ENCODE peak calls at places on chromosomes 7 and 10, in seven cellular contexts. One of them, this sample, is unnamed.

GRCh38 chr10:613217-613616 is 76.3 kb downstream of the DIP2C start:
- DNase-seq in heart right ventricle: no peak
- DNase-seq in cardiac fibroblast: no peak
- DNase-seq in AG10803: no peak
- DNase-seq in body of pancreas: peak
- DNase-seq in Calu3: peak
- DNase-seq in brain microvascular endothelial cell: no peak
- DNase-seq in this sample: no peak

GRCh38 chr10:126917975-126918908 is 13.0 kb downstream of the DOCK1 start:
- DNase-seq in heart right ventricle: no peak
- DNase-seq in cardiac fibroblast: no peak
- DNase-seq in AG10803: no peak
- DNase-seq in body of pancreas: no peak
- DNase-seq in Calu3: no peak
- DNase-seq in brain microvascular endothelial cell: no peak
- DNase-seq in this sample: no peak

GRCh38 chr10:7649673-7650330 is 17.0 kb downstream of the ITIH5 start:
- DNase-seq in heart right ventricle: no peak
- DNase-seq in cardiac fibroblast: no peak
- DNase-seq in AG10803: peak
- DNase-seq in body of pancreas: no peak
- DNase-seq in Calu3: no peak
- DNase-seq in brain microvascular endothelial cell: no peak
- DNase-seq in this sample: no peak

GRCh38 chr7:45682836-45683555 is 108.8 kb downstream of the ADCY1 start:
- DNase-seq in heart right ventricle: no peak
- DNase-seq in cardiac fibroblast: peak
- DNase-seq in AG10803: no peak
- DNase-seq in body of pancreas: no peak
- DNase-seq in Calu3: no peak
- DNase-seq in brain microvascular endothelial cell: no peak
- DNase-seq in this sample: no peak

GRCh38 chr10:70928140-70928539 is 39.8 kb upstream of the PCBD1 start:
- DNase-seq in heart right ventricle: no peak
- DNase-seq in cardiac fibroblast: no peak
- DNase-seq in AG10803: no peak
- DNase-seq in body of pancreas: no peak
- DNase-seq in Calu3: no peak
- DNase-seq in brain microvascular endothelial cell: no peak
- DNase-seq in this sample: no peak

GRCh38 chr7:28996836-28997235 is 38.7 kb upstream of the TRIL start:
- DNase-seq in heart right ventricle: no peak
- DNase-seq in cardiac fibroblast: peak
- DNase-seq in AG10803: no peak
- DNase-seq in body of pancreas: no peak
- DNase-seq in Calu3: no peak
- DNase-seq in brain microvascular endothelial cell: no peak
- DNase-seq in this sample: no peak

GRCh38 chr7:81725496-81726117 is 44.2 kb downstream of the HGF start:
- DNase-seq in heart right ventricle: no peak
- DNase-seq in cardiac fibroblast: peak
- DNase-seq in AG10803: peak
- DNase-seq in body of pancreas: no peak
- DNase-seq in Calu3: no peak
- DNase-seq in brain microvascular endothelial cell: peak
- DNase-seq in this sample: no peak

GRCh38 chr10:22379059-22379458 is 33.8 kb downstream of the SPAG6 start:
- DNase-seq in heart right ventricle: no peak
- DNase-seq in cardiac fibroblast: no peak
- DNase-seq in AG10803: no peak
- DNase-seq in body of pancreas: no peak
- DNase-seq in Calu3: no peak
- DNase-seq in brain microvascular endothelial cell: no peak
- DNase-seq in this sample: no peak

GRCh38 chr10:131222986-131223385 is 88.5 kb downstream of the TCERG1L start:
- DNase-seq in heart right ventricle: no peak
- DNase-seq in cardiac fibroblast: no peak
- DNase-seq in AG10803: no peak
- DNase-seq in body of pancreas: no peak
- DNase-seq in Calu3: no peak
- DNase-seq in brain microvascular endothelial cell: no peak
- DNase-seq in this sample: no peak

GRCh38 chr7:24891173-24891787 is 88.7 kb downstream of the OSBPL3 start:
- DNase-seq in heart right ventricle: no peak
- DNase-seq in cardiac fibroblast: no peak
- DNase-seq in AG10803: no peak
- DNase-seq in body of pancreas: no peak
- DNase-seq in Calu3: no peak
- DNase-seq in brain microvascular endothelial cell: no peak
- DNase-seq in this sample: no peak

GRCh38 chr7:24894670-24895221 is 85.2 kb downstream of the OSBPL3 start:
- DNase-seq in heart right ventricle: no peak
- DNase-seq in cardiac fibroblast: no peak
- DNase-seq in AG10803: no peak
- DNase-seq in body of pancreas: no peak
- DNase-seq in Calu3: peak
- DNase-seq in brain microvascular endothelial cell: no peak
- DNase-seq in this sample: no peak

GRCh38 chr7:24898691-24899090 is 81.3 kb downstream of the OSBPL3 start:
- DNase-seq in heart right ventricle: no peak
- DNase-seq in cardiac fibroblast: no peak
- DNase-seq in AG10803: peak
- DNase-seq in body of pancreas: no peak
- DNase-seq in Calu3: no peak
- DNase-seq in brain microvascular endothelial cell: peak
- DNase-seq in this sample: no peak

GRCh38 chr7:24899905-24900304 is 80.1 kb downstream of the OSBPL3 start:
- DNase-seq in heart right ventricle: no peak
- DNase-seq in cardiac fibroblast: no peak
- DNase-seq in AG10803: no peak
- DNase-seq in body of pancreas: no peak
- DNase-seq in Calu3: no peak
- DNase-seq in brain microvascular endothelial cell: no peak
- DNase-seq in this sample: no peak

GRCh38 chr7:24896031-24896433 is 83.9 kb downstream of the OSBPL3 start:
- DNase-seq in heart right ventricle: no peak
- DNase-seq in cardiac fibroblast: no peak
- DNase-seq in AG10803: no peak
- DNase-seq in body of pancreas: no peak
- DNase-seq in Calu3: no peak
- DNase-seq in brain microvascular endothelial cell: no peak
- DNase-seq in this sample: no peak
- TF ChIP-seq CTCF in heart right ventricle: no peak
- TF ChIP-seq CTCF in cardiac fibroblast: no peak
- TF ChIP-seq CTCF in AG10803: no peak
- TF ChIP-seq CTCF in body of pancreas: no peak
- TF ChIP-seq CTCF in Calu3: peak
- TF ChIP-seq CTCF in brain microvascular endothelial cell: peak
- TF ChIP-seq CTCF in this sample: no peak

GRCh38 chr7:16420329-16420648 is 1.0 kb downstream of the CRPPA start:
- DNase-seq in heart right ventricle: no peak
- DNase-seq in cardiac fibroblast: no peak
- DNase-seq in AG10803: no peak
- DNase-seq in body of pancreas: no peak
- DNase-seq in Calu3: no peak
- DNase-seq in brain microvascular endothelial cell: no peak
- DNase-seq in this sample: no peak

GRCh38 chr7:16421333-16422099 is at the start of gene CRPPA:
- DNase-seq in heart right ventricle: peak
- DNase-seq in cardiac fibroblast: peak
- DNase-seq in AG10803: peak
- DNase-seq in body of pancreas: peak
- DNase-seq in Calu3: peak
- DNase-seq in brain microvascular endothelial cell: no peak
- DNase-seq in this sample: no peak

GRCh38 chr7:16422100-16422430 is 727 bp upstream of the CRPPA start:
- DNase-seq in heart right ventricle: no peak
- DNase-seq in cardiac fibroblast: peak
- DNase-seq in AG10803: peak
- DNase-seq in body of pancreas: no peak
- DNase-seq in Calu3: no peak
- DNase-seq in brain microvascular endothelial cell: no peak
- DNase-seq in this sample: no peak

GRCh38 chr7:16419859-16420258 is 1.5 kb downstream of the CRPPA start:
- DNase-seq in heart right ventricle: no peak
- DNase-seq in cardiac fibroblast: no peak
- DNase-seq in AG10803: no peak
- DNase-seq in body of pancreas: no peak
- DNase-seq in Calu3: no peak
- DNase-seq in brain microvascular endothelial cell: no peak
- DNase-seq in this sample: no peak

DNA sequence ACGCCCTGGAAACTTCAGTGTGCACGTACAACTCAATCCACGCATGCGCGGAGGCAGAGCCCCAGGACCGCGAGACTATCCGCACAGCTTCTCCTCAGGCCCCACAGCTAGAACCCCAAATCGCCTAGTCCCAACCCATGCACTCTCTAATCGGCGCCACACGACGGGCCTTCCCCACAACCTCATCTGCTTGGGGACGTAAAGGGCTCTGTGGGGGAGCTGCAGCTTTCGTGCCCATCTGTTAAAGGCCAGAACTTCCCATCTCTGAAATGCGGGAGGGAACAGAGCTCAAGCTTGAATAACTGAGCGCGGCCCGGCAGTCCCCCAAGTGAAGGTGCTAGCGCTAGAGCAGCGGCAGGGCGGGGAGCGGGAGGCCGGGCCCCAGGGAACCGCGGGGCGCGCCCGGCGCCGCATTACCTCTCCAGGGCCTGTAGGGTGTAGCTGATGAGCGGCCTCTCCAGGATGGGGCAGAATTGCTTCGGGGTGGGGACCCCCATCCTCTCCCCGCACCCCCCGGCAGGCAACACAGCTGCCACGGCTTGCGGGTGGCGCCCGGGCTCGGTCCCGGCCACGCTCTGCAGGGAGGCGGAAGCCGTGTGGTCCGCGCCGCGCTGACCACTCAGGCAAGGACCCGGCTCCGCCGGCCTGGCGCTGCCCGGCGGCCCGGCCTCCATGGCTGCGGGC is 547 bp downstream of the CRPPA start:
- DNase-seq in heart right ventricle: peak
- DNase-seq in cardiac fibroblast: peak
- DNase-seq in AG10803: peak
- DNase-seq in body of pancreas: peak
- DNase-seq in Calu3: peak
- DNase-seq in brain microvascular endothelial cell: peak
- DNase-seq in this sample: peak
- TF ChIP-seq CTCF in heart right ventricle: peak
- TF ChIP-seq CTCF in cardiac fibroblast: peak
- TF ChIP-seq CTCF in AG10803: peak
- TF ChIP-seq CTCF in body of pancreas: no peak
- TF ChIP-seq CTCF in Calu3: peak
- TF ChIP-seq CTCF in brain microvascular endothelial cell: peak
- TF ChIP-seq CTCF in this sample: peak

GRCh38 chr7:75757298-75757676 is 14.7 kb downstream of the CCL26 start:
- DNase-seq in heart right ventricle: no peak
- DNase-seq in cardiac fibroblast: no peak
- DNase-seq in AG10803: no peak
- DNase-seq in body of pancreas: no peak
- DNase-seq in Calu3: no peak
- DNase-seq in brain microvascular endothelial cell: no peak
- DNase-seq in this sample: no peak

GRCh38 chr7:75757860-75758259 is 14.2 kb downstream of the CCL26 start:
- DNase-seq in heart right ventricle: no peak
- DNase-seq in cardiac fibroblast: no peak
- DNase-seq in AG10803: no peak
- DNase-seq in body of pancreas: no peak
- DNase-seq in Calu3: no peak
- DNase-seq in brain microvascular endothelial cell: no peak
- DNase-seq in this sample: no peak

GRCh38 chr7:75758491-75758890 is 13.5 kb downstream of the CCL26 start:
- DNase-seq in heart right ventricle: no peak
- DNase-seq in cardiac fibroblast: no peak
- DNase-seq in AG10803: no peak
- DNase-seq in body of pancreas: no peak
- DNase-seq in Calu3: no peak
- DNase-seq in brain microvascular endothelial cell: peak
- DNase-seq in this sample: no peak

GRCh38 chr7:75762350-75762917 is 9.6 kb downstream of the CCL26 start:
- DNase-seq in heart right ventricle: no peak
- DNase-seq in cardiac fibroblast: peak
- DNase-seq in AG10803: peak
- DNase-seq in body of pancreas: no peak
- DNase-seq in Calu3: peak
- DNase-seq in brain microvascular endothelial cell: peak
- DNase-seq in this sample: no peak

DNA sequence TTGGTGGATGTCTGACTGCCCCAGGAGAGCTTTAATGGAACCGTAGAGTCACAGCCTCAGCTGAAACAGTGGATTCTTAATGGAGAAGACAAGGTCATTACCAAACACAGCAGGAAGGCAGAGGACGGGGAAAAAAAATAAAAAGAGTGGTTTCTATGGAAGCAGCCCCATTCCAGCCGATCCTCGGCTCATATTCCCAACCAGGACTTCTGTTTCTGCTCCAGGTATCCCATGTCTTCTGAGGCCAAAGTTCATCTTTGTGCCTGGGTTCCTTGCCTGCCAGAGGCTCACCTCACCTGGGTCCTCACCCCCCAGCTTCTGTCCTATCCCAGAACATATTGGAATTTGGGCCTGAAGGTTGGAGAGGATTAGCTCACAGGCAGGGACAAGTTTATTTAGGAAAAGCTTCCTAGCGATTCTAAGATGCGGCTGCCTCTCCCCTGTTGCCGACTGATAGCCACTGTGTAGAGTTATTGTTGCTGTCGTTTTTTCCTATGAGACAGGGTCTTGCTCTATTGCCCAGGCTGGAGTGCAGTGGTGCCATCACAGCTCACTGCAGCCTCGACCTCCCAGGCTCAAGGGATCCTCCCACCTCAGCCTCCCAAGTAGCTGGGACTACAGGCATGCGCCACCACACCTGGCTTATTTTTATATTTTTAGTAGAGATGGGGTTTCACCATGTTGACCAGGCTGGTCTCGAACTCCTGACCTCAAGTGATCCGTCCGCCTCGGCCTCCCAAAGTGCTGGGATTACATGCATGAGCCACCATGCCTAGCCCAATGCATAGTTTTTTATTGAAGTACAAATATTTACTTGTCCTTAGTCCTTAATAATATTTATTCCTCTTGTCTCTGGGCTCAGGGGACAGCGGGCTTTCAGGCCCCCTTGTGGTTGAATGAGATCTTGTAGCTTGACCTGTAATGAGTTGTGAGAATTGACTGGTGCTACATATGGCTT is 15.4 kb downstream of the CCL26 start:
- DNase-seq in heart right ventricle: no peak
- DNase-seq in cardiac fibroblast: peak
- DNase-seq in AG10803: peak
- DNase-seq in body of pancreas: no peak
- DNase-seq in Calu3: peak
- DNase-seq in brain microvascular endothelial cell: peak
- DNase-seq in this sample: no peak
- TF ChIP-seq CTCF in heart right ventricle: peak
- TF ChIP-seq CTCF in cardiac fibroblast: peak
- TF ChIP-seq CTCF in AG10803: peak
- TF ChIP-seq CTCF in body of pancreas: peak
- TF ChIP-seq CTCF in Calu3: peak
- TF ChIP-seq CTCF in brain microvascular endothelial cell: peak
- TF ChIP-seq CTCF in this sample: peak

DNA sequence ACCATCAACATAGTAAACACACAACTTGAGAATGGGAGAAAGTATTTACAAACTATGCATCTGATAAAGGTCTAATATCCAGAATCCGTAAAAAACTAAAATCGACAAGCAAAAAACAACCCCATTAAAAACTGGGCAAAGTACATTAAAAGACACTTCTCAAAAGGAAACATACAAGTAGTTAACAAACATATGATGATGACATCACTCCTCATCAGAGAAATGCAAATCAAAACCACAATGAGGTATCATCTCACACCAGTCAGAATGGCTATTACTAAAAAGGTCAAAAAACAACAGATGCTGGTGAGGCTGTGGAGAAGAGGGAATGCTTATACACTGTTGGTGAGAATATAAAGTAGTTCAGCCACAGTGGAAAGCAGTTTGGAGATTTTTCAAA is 125.1 kb downstream of the TFPI2 start:
- DNase-seq in heart right ventricle: no peak
- DNase-seq in cardiac fibroblast: no peak
- DNase-seq in AG10803: no peak
- DNase-seq in body of pancreas: no peak
- DNase-seq in Calu3: no peak
- DNase-seq in brain microvascular endothelial cell: no peak
- DNase-seq in this sample: no peak
- TF ChIP-seq CTCF in heart right ventricle: no peak
- TF ChIP-seq CTCF in cardiac fibroblast: no peak
- TF ChIP-seq CTCF in AG10803: no peak
- TF ChIP-seq CTCF in body of pancreas: no peak
- TF ChIP-seq CTCF in Calu3: no peak
- TF ChIP-seq CTCF in brain microvascular endothelial cell: no peak
- TF ChIP-seq CTCF in this sample: no peak

This sample was measured in CD14-positive monocyte.